ENCODE peak calls at places on chromosomes 12 and 14, in eight cellular contexts. O, C, N, K, V, B, Y and P are unnamed samples.

GRCh38 chr12:61993734-61994345 is 266.4 kb upstream of the USP15 start:
- DNase-seq in O (no peak), C (peak), N (peak), K (no peak), V (no peak), B (no peak), Y (no peak), P (no peak)

GRCh38 chr12:67193705-67194104 is 75.5 kb upstream of the CAND1 start:
- DNase-seq in O (peak), C (peak), N (peak), K (peak), V (no peak), B (no peak), Y (no peak), P (no peak)

GRCh38 chr12:82842480-82842879 is 155.8 kb downstream of the TMTC2 start:
- DNase-seq in O (no peak), C (no peak), N (no peak), K (no peak), V (no peak), B (no peak), Y (no peak), P (no peak)

GRCh38 chr12:56029666-56030293 is 8.9 kb downstream of the IKZF4 start:
- DNase-seq in O (peak), C (peak), N (peak), K (peak), V (no peak), B (no peak), Y (peak), P (no peak)

GRCh38 chr14:28576523-28576922 is 190.1 kb upstream of the FOXG1 start:
- DNase-seq in O (no peak), C (no peak), N (no peak), K (no peak), V (no peak), B (no peak), Y (no peak), P (no peak)

GRCh38 chr12:43676183-43676813 is 82.3 kb downstream of the PUS7L start:
- DNase-seq in O (no peak), C (no peak), N (no peak), K (peak), V (no peak), B (no peak), Y (no peak), P (no peak)

GRCh38 chr12:124036117-124037109 is 63.4 kb downstream of the ZNF664 start:
- DNase-seq in O (peak), C (peak), N (no peak), K (no peak), V (no peak), B (no peak), Y (peak), P (no peak)

GRCh38 chr14:55909879-55910278 is 208.3 kb upstream of the PELI2 start:
- DNase-seq in O (no peak), C (no peak), N (no peak), K (no peak), V (no peak), B (no peak), Y (no peak), P (no peak)

GRCh38 chr12:66693901-66694513 is 15.1 kb upstream of the GRIP1 start:
- DNase-seq in O (peak), C (peak), N (peak), K (no peak), V (no peak), B (no peak), Y (peak), P (no peak)

GRCh38 chr14:74902941-74903705 is 19.9 kb downstream of the RPS6KL1 start:
- DNase-seq in O (no peak), C (no peak), N (no peak), K (no peak), V (no peak), B (no peak), Y (no peak), P (no peak)

GRCh38 chr12:65121049-65121955 is at the start of gene WIF1:
- DNase-seq in O (no peak), C (peak), N (peak), K (peak), V (peak), B (no peak), Y (no peak), P (no peak)

GRCh38 chr14:60303745-60304144 is 54.7 kb downstream of the PPM1A start:
- DNase-seq in O (no peak), C (no peak), N (no peak), K (no peak), V (no peak), B (peak), Y (no peak), P (no peak)

GRCh38 chr12:109910254-109910968 is 10.3 kb downstream of the TCHP start:
- DNase-seq in O (no peak), C (no peak), N (no peak), K (no peak), V (no peak), B (no peak), Y (no peak), P (no peak)

GRCh38 chr12:91804533-91804932 is 341.1 kb downstream of the BTG1 start:
- DNase-seq in O (no peak), C (no peak), N (no peak), K (no peak), V (no peak), B (no peak), Y (no peak), P (no peak)